ENCODE peak calls at places on chromosomes 16 and 17, in ten cellular contexts. L is thoracic aorta, J is HFFc6, Z is PC-3, O is fibroblast of lung, Y is B cell, D is IMR-90, U is AG04450, E is AG04449, G is heart right ventricle. Q is an unnamed sample.

GRCh38 chr16:48479955-48480354 is 94.7 kb upstream of the SIAH1 start:
- DNase-seq in L (no peak), J (no peak), Z (no peak), O (peak), Y (no peak), D (peak), U (no peak), E (no peak), G (no peak), Q (no peak)

GRCh38 chr17:17681744-17682292 is 560 bp downstream of the RAI1 start:
- DNase-seq in L (no peak), J (no peak), Z (peak), O (no peak), Y (peak), D (no peak), U (no peak), E (no peak), G (peak), Q (no peak)

GRCh38 chr17:82244413-82245140 is 15.7 kb downstream of the SLC16A3 start:
- DNase-seq in L (no peak), J (peak), Z (peak), O (peak), Y (peak), D (no peak), U (no peak), E (no peak), G (no peak), Q (peak)

GRCh38 chr17:21388066-21388465 is 11.9 kb downstream of the KCNJ12 start:
- DNase-seq in L (no peak), J (no peak), Z (no peak), O (no peak), Y (no peak), D (no peak), U (no peak), E (no peak), G (peak), Q (no peak)

GRCh38 chr17:77212833-77213777 is 72.3 kb downstream of the SEC14L1 start:
- DNase-seq in L (no peak), J (no peak), Z (no peak), O (no peak), Y (no peak), D (no peak), U (no peak), E (no peak), G (no peak), Q (no peak)

GRCh38 chr17:46262271-46262670 is 32.7 kb upstream of the LRRC37A start:
- DNase-seq in L (no peak), J (no peak), Z (peak), O (no peak), Y (no peak), D (no peak), U (no peak), E (no peak), G (no peak), Q (no peak)

GRCh38 chr16:89026121-89026612 is 49.2 kb upstream of the CBFA2T3 start:
- DNase-seq in L (no peak), J (no peak), Z (peak), O (peak), Y (no peak), D (no peak), U (no peak), E (no peak), G (no peak), Q (no peak)

GRCh38 chr17:41976142-41976768 is 9.7 kb downstream of the CNP start:
- DNase-seq in L (no peak), J (no peak), Z (no peak), O (no peak), Y (no peak), D (no peak), U (no peak), E (no peak), G (no peak), Q (no peak)

GRCh38 chr16:73304008-73304814 is 256.3 kb upstream of the ZFHX3 start:
- DNase-seq in L (no peak), J (no peak), Z (no peak), O (no peak), Y (no peak), D (no peak), U (no peak), E (no peak), G (no peak), Q (no peak)

GRCh38 chr17:70313031-70313430 is 143.7 kb downstream of the KCNJ2 start:
- DNase-seq in L (no peak), J (no peak), Z (no peak), O (peak), Y (no peak), D (peak), U (no peak), E (no peak), G (no peak), Q (no peak)

GRCh38 chr16:68331879-68332410 is 21.1 kb downstream of the PRMT7 start:
- DNase-seq in L (no peak), J (peak), Z (no peak), O (peak), Y (no peak), D (peak), U (peak), E (peak), G (no peak), Q (no peak)

GRCh38 chr17:80758793-80759673 is 214.4 kb downstream of the RPTOR start:
- DNase-seq in L (no peak), J (no peak), Z (no peak), O (peak), Y (no peak), D (peak), U (no peak), E (no peak), G (no peak), Q (no peak)

GRCh38 chr16:52896478-52897164 is 156.1 kb downstream of the CHD9NB start:
- DNase-seq in L (no peak), J (no peak), Z (no peak), O (no peak), Y (no peak), D (no peak), U (no peak), E (no peak), G (no peak), Q (no peak)

GRCh38 chr16:50254072-50254471 is 12.3 kb upstream of the ADCY7 start:
- DNase-seq in L (no peak), J (no peak), Z (no peak), O (no peak), Y (no peak), D (no peak), U (no peak), E (no peak), G (no peak), Q (no peak)

GRCh38 chr17:76202516-76202915 is 37.8 kb downstream of the RNF157 start:
- DNase-seq in L (no peak), J (peak), Z (no peak), O (no peak), Y (no peak), D (peak), U (no peak), E (no peak), G (no peak), Q (no peak)

GRCh38 chr17:9356488-9356911 is 219.1 kb downstream of the STX8 start:
- DNase-seq in L (no peak), J (no peak), Z (no peak), O (no peak), Y (no peak), D (no peak), U (no peak), E (no peak), G (peak), Q (peak)

GRCh38 chr16:88306860-88307545 is 75.8 kb upstream of the ZNF469 start:
- DNase-seq in L (no peak), J (peak), Z (no peak), O (peak), Y (no peak), D (peak), U (peak), E (peak), G (no peak), Q (no peak)

GRCh38 chr17:17119533-17119932 is 77.3 kb downstream of the MPRIP start:
- DNase-seq in L (no peak), J (peak), Z (peak), O (peak), Y (no peak), D (peak), U (peak), E (no peak), G (no peak), Q (no peak)

GRCh38 chr16:64162613-64163375 is 959.1 kb downstream of the CDH11 start:
- DNase-seq in L (no peak), J (no peak), Z (no peak), O (no peak), Y (no peak), D (no peak), U (no peak), E (no peak), G (no peak), Q (no peak)

GRCh38 chr16:8887952-8888560 is 5.9 kb downstream of the LITAFD start:
- DNase-seq in L (no peak), J (peak), Z (peak), O (no peak), Y (no peak), D (peak), U (no peak), E (no peak), G (peak), Q (no peak)
- TF ChIP-seq CTCF in L (no peak), J (peak), Z (no peak), O (no peak), Y (no peak), D (no peak), U (no peak), E (no peak), G (no peak), Q (no peak)

GRCh38 chr16:78988361-78988992 is 612.1 kb downstream of the MAF start:
- DNase-seq in L (no peak), J (no peak), Z (no peak), O (no peak), Y (no peak), D (no peak), U (no peak), E (no peak), G (no peak), Q (no peak)
- TF ChIP-seq CTCF in L (no peak), J (no peak), Z (no peak), O (no peak), Y (no peak), D (no peak), U (no peak), E (no peak), G (no peak), Q (no peak)

GRCh38 chr17:6853764-6854442 is 22.4 kb upstream of the TEKT1 start:
- DNase-seq in L (no peak), J (no peak), Z (peak), O (no peak), Y (no peak), D (no peak), U (no peak), E (no peak), G (no peak), Q (no peak)
- TF ChIP-seq CTCF in L (no peak), J (peak), Z (peak), O (no peak), Y (no peak), D (no peak), U (peak), E (no peak), G (no peak), Q (peak)

GRCh38 chr17:3048727-3049471 is 14.5 kb downstream of the OR1D5 start:
- DNase-seq in L (peak), J (peak), Z (peak), O (peak), Y (peak), D (peak), U (peak), E (peak), G (peak), Q (peak)
- TF ChIP-seq CTCF in L (peak), J (peak), Z (peak), O (peak), Y (peak), D (peak), U (peak), E (peak), G (peak), Q (peak)

DNA sequence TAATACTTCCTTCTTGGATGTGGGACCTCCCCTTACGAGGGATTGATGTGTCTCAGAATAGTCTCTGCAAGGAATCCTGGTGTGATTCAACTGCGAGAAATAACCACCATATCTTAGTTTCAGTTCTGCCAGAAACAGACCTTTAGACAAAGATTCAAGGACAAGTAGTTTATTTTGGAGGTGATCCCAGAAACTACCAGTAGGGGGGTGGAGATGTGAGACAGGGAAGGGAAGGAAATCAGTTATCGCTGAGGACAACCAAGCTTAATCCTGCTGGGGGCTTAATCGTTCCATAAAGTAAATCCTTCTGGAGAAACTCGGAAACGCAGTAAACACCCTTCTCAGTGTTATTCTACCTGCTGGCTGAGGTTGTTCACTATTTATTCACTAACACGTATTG is 5.0 kb upstream of the SDR42E1 start:
- DNase-seq in L (no peak), J (no peak), Z (peak), O (peak), Y (no peak), D (peak), U (no peak), E (no peak), G (peak), Q (no peak)
- TF ChIP-seq CTCF in L (no peak), J (peak), Z (peak), O (no peak), Y (no peak), D (peak), U (peak), E (no peak), G (peak), Q (peak)

DNA sequence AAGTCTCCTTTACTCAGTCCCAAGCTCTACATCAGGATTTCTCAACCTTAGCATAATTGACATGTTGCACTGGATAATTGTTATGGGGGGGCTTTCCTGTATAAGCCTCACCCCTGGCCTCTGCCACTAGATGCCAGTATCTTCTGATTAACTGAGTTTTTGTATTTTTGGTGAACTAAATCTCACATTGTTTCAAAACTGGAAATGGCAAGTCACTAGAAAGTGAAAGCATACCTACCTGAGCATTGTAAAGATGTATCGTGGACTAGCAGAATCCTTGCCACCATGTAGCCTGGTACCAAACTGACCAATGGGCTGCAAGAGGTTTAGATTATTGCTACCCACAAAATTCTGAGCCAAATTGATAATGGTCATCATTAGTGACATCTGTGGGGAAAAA is 15.0 kb downstream of the TOP2A start:
- DNase-seq in L (no peak), J (no peak), Z (no peak), O (no peak), Y (no peak), D (no peak), U (no peak), E (no peak), G (no peak), Q (no peak)
- TF ChIP-seq CTCF in L (no peak), J (peak), Z (no peak), O (no peak), Y (peak), D (no peak), U (no peak), E (no peak), G (no peak), Q (no peak)

GRCh38 chr17:7997186-7997585 is 5.2 kb upstream of the GUCY2D start:
- DNase-seq in L (no peak), J (peak), Z (peak), O (peak), Y (no peak), D (peak), U (no peak), E (no peak), G (peak), Q (no peak)
- TF ChIP-seq CTCF in L (no peak), J (peak), Z (peak), O (no peak), Y (no peak), D (peak), U (peak), E (peak), G (no peak), Q (peak)

DNA sequence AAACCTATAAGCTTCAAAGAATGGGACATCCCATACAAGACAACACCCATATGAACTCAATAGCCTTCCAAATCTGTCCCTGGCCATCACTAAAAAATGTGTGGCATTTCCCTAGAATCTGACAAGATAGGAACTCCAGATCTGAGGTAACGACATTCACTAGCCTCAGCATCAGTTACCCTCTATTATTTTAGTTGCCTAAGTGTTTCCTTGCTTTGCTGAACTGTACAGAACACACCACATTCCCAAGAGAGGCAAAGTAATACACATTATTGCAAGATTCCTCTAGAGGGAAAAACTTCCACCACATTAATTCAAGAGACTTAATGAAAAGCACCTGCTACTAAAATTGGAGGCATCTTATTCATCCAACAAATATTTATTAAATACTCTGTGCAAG is 5.0 kb downstream of the LSM12 start:
- DNase-seq in L (no peak), J (no peak), Z (no peak), O (no peak), Y (no peak), D (no peak), U (no peak), E (no peak), G (no peak), Q (no peak)
- TF ChIP-seq CTCF in L (no peak), J (no peak), Z (no peak), O (no peak), Y (no peak), D (no peak), U (no peak), E (no peak), G (no peak), Q (no peak)